ENCODE peak calls at places on chromosome X, in six cellular contexts. N, F, Q, Y, T and E are unnamed samples.

GRCh38 chrX:130741151-130741550 is 161.9 kb downstream of the ENOX2 start:
- DNase-seq in Y (no peak), Q (no peak), F (no peak), N (no peak), T (no peak), E (no peak)

GRCh38 chrX:84441143-84441542 is 61.1 kb downstream of the HDX start:
- DNase-seq in T (no peak), N (no peak), F (no peak), Y (no peak), Q (no peak), E (no peak)

GRCh38 chrX:43940811-43941210 is 32.4 kb downstream of the NDP start:
- DNase-seq in T (no peak), F (no peak), N (no peak), Q (no peak), Y (peak; percentile 80), E (no peak)

GRCh38 chrX:71622347-71623104 is 4.2 kb upstream of the CXCR3 start:
- DNase-seq in T (peak; percentile 62), Q (no peak), F (peak; percentile 67), N (peak; percentile 47), Y (peak; percentile 30), E (peak; percentile 89)

GRCh38 chrX:70979136-70979762 is 48.4 kb upstream of the SLC7A3 start:
- DNase-seq in T (no peak), Y (no peak), N (peak; percentile 10), Q (no peak), F (no peak), E (no peak)

GRCh38 chrX:102517331-102517730 is 792 bp upstream of the TMSB15A start:
- DNase-seq in Q (no peak), N (no peak), F (no peak), T (no peak), Y (peak; percentile 17), E (no peak)

GRCh38 chrX:108439434-108439883 is at the start of gene COL4A5:
- DNase-seq in N (peak; percentile 53), T (no peak), Q (no peak), Y (peak; percentile 86), F (no peak), E (peak; percentile 5)

GRCh38 chrX:3527811-3528210 is 181.4 kb upstream of the MXRA5 start:
- DNase-seq in T (no peak), F (no peak), N (no peak), Y (no peak), Q (no peak), E (no peak)

GRCh38 chrX:8366491-8366890 is 98.1 kb upstream of the VCX3B start:
- DNase-seq in Y (no peak), T (no peak), Q (no peak), F (no peak), N (no peak), E (no peak)

GRCh38 chrX:151398346-151398745 is 1.3 kb downstream of the VMA21 start:
- DNase-seq in N (no peak), T (no peak), F (no peak), Q (no peak), Y (no peak), E (no peak)

GRCh38 chrX:47814853-47815252 is 21.8 kb upstream of the ZNF81 start:
- DNase-seq in F (no peak), T (no peak), N (no peak), Y (no peak), Q (no peak), E (no peak)

GRCh38 chrX:107449490-107450175 is at the start of gene FRMPD3:
- DNase-seq in T (no peak), Y (no peak), Q (no peak), N (no peak), F (peak; percentile 2), E (no peak)

GRCh38 chrX:32871636-32872035 is 339.7 kb downstream of the DMD start:
- DNase-seq in Q (no peak), F (no peak), Y (no peak), T (no peak), N (no peak), E (no peak)

GRCh38 chrX:119880552-119881437 is 9.2 kb downstream of the NDUFA1 start:
- DNase-seq in Y (no peak), T (no peak), N (no peak), Q (no peak), F (no peak), E (peak; percentile 50)

GRCh38 chrX:68652327-68652930 is 5.0 kb downstream of the STARD8 start:
- DNase-seq in Y (no peak), Q (no peak), T (no peak), N (no peak), F (no peak), E (no peak)

GRCh38 chrX:120426599-120426998 is 42.5 kb downstream of the LAMP2 start:
- DNase-seq in F (no peak), Y (no peak), T (no peak), N (no peak), Q (no peak), E (no peak)

GRCh38 chrX:43664708-43665107 is 8.6 kb downstream of the MAOA start:
- DNase-seq in Y (no peak), N (no peak), Q (no peak), F (no peak), T (no peak), E (no peak)

GRCh38 chrX:41384041-41384705 is 50.2 kb downstream of the DDX3X start:
- DNase-seq in Y (no peak), N (no peak), T (no peak), F (peak; percentile 18), Q (no peak), E (peak; percentile 79)

GRCh38 chrX:129544780-129545179 is 4.7 kb downstream of the OCRL start:
- DNase-seq in T (no peak), F (no peak), Y (no peak), N (no peak), Q (no peak), E (no peak)

GRCh38 chrX:68383540-68383939 is 49.8 kb downstream of the OPHN1 start:
- DNase-seq in T (no peak), F (no peak), Y (no peak), Q (no peak), N (no peak), E (no peak)

GRCh38 chrX:47247206-47247998 is 14.6 kb downstream of the USP11 start:
- DNase-seq in Y (no peak), N (no peak), Q (no peak), F (no peak), T (no peak), E (no peak)

GRCh38 chrX:78066110-78066509 is 37.9 kb upstream of the PGK1 start:
- DNase-seq in Q (no peak), N (no peak), F (no peak), Y (no peak), T (no peak), E (no peak)

GRCh38 chrX:18873189-18873791 is 110.6 kb downstream of the PHKA2 start:
- DNase-seq in Q (no peak), F (no peak), T (no peak), N (no peak), Y (no peak), E (no peak)

GRCh38 chrX:24264383-24264782 is 49.5 kb downstream of the SUPT20HL2 start:
- DNase-seq in Y (no peak), Q (no peak), T (no peak), N (no peak), F (no peak), E (no peak)

GRCh38 chrX:150476183-150476699 is 92.2 kb upstream of the MTM1 start:
- DNase-seq in Y (peak; percentile 19), F (no peak), N (no peak), Q (no peak), T (no peak), E (no peak)

GRCh38 chrX:124641737-124642491 is 295.6 kb downstream of the SH2D1A start:
- DNase-seq in N (no peak), T (no peak), Q (no peak), F (no peak), Y (no peak), E (no peak)

GRCh38 chrX:120238947-120239346 is 11.7 kb upstream of the ZBTB33 start:
- DNase-seq in Q (no peak), Y (no peak), N (no peak), F (no peak), T (no peak), E (no peak)

GRCh38 chrX:15188039-15188438 is 81.8 kb downstream of the ASB9 start:
- DNase-seq in T (no peak), F (no peak), N (no peak), Q (no peak), Y (no peak), E (no peak)

GRCh38 chrX:40154853-40155616 is 57.3 kb upstream of the BCOR start:
- DNase-seq in Q (no peak), T (no peak), F (no peak), N (peak; percentile 50), Y (no peak), E (no peak)

GRCh38 chrX:71228063-71228642 is 5.1 kb downstream of the GJB1 start:
- DNase-seq in N (no peak), Q (no peak), F (no peak), T (no peak), Y (no peak), E (no peak)

GRCh38 chrX:74420194-74421035 is 878 bp upstream of the SLC16A2 start:
- DNase-seq in F (no peak), T (peak; percentile 54), N (peak; percentile 74), Y (no peak), Q (peak; percentile 28), E (no peak)

GRCh38 chrX:1491851-1492349 is 39.2 kb upstream of the ASMTL start:
- DNase-seq in T (peak; percentile 7), Q (no peak), Y (no peak), F (no peak), N (peak; percentile 73), E (peak; percentile 71)

GRCh38 chrX:139172731-139173130 is 357.8 kb upstream of the F9 start:
- DNase-seq in Y (no peak), F (no peak), N (no peak), Q (no peak), T (no peak), E (no peak)

GRCh38 chrX:46117234-46117633 is 428.0 kb downstream of the ZNF674 start:
- DNase-seq in Y (no peak), N (no peak), T (no peak), F (no peak), Q (no peak), E (no peak)

GRCh38 chrX:53050841-53051240 is 2.3 kb downstream of the GPR173 start:
- DNase-seq in N (no peak), Y (no peak), Q (no peak), F (no peak), T (no peak), E (no peak)

GRCh38 chrX:96563663-96564062 is 121.0 kb upstream of the DIAPH2 start:
- DNase-seq in T (no peak), F (no peak), Q (no peak), N (no peak), Y (no peak), E (no peak)

GRCh38 chrX:73987166-73987565 is 316.8 kb upstream of the ZCCHC13 start:
- DNase-seq in T (no peak), F (no peak), N (no peak), Q (no peak), Y (no peak), E (no peak)

GRCh38 chrX:48154796-48155195 is 24.4 kb downstream of the SPACA5B start:
- DNase-seq in N (no peak), T (no peak), Q (no peak), F (no peak), Y (no peak), E (no peak)

GRCh38 chrX:9340619-9341304 is 124.1 kb upstream of the TBL1X start:
- DNase-seq in Y (peak; percentile 47), N (no peak), F (peak; percentile 25), T (no peak), Q (peak; percentile 1), E (peak; percentile 65)